ENCODE peak calls at places on chromosome 10, in four cellular contexts. One of them, this sample, is unnamed.

GRCh38 chr10:48444266-48444665 is 137.8 kb downstream of the MAPK8 start:
- DNase-seq in body of pancreas: no peak
- DNase-seq in brain microvascular endothelial cell: peak
- DNase-seq in HFFc6: peak
- DNase-seq in this sample: no peak

GRCh38 chr10:130804281-130804680 is 507.2 kb downstream of the TCERG1L start:
- DNase-seq in body of pancreas: no peak
- DNase-seq in brain microvascular endothelial cell: no peak
- DNase-seq in HFFc6: no peak
- DNase-seq in this sample: no peak

GRCh38 chr10:42149027-42149700 is 489.2 kb downstream of the ZNF33B start:
- DNase-seq in body of pancreas: no peak
- DNase-seq in brain microvascular endothelial cell: no peak
- DNase-seq in HFFc6: no peak
- DNase-seq in this sample: no peak

GRCh38 chr10:128325788-128326187 is 199.6 kb upstream of the MKI67 start:
- DNase-seq in body of pancreas: no peak
- DNase-seq in brain microvascular endothelial cell: no peak
- DNase-seq in HFFc6: no peak
- DNase-seq in this sample: no peak

GRCh38 chr10:57142925-57143576 is 782.0 kb upstream of the ZWINT start:
- DNase-seq in body of pancreas: no peak
- DNase-seq in brain microvascular endothelial cell: no peak
- DNase-seq in HFFc6: no peak
- DNase-seq in this sample: no peak

GRCh38 chr10:113704637-113705343 is 25.1 kb downstream of the CASP7 start:
- DNase-seq in body of pancreas: no peak
- DNase-seq in brain microvascular endothelial cell: peak
- DNase-seq in HFFc6: peak
- DNase-seq in this sample: peak

GRCh38 chr10:3068201-3068967 is 1.0 kb downstream of the PFKP start:
- DNase-seq in body of pancreas: peak
- DNase-seq in brain microvascular endothelial cell: peak
- DNase-seq in HFFc6: peak
- DNase-seq in this sample: peak

GRCh38 chr10:54962134-54962900 is 161.3 kb upstream of the PCDH15 start:
- DNase-seq in body of pancreas: no peak
- DNase-seq in brain microvascular endothelial cell: no peak
- DNase-seq in HFFc6: no peak
- DNase-seq in this sample: no peak

GRCh38 chr10:61487506-61487905 is 34.3 kb upstream of the TMEM26 start:
- DNase-seq in body of pancreas: no peak
- DNase-seq in brain microvascular endothelial cell: no peak
- DNase-seq in HFFc6: peak
- DNase-seq in this sample: no peak

GRCh38 chr10:8055420-8056349 is 1.2 kb downstream of the GATA3 start:
- DNase-seq in body of pancreas: no peak
- DNase-seq in brain microvascular endothelial cell: no peak
- DNase-seq in HFFc6: no peak
- DNase-seq in this sample: no peak

GRCh38 chr10:127196227-127196954 is at the start of gene INSYN2A:
- DNase-seq in body of pancreas: peak
- DNase-seq in brain microvascular endothelial cell: peak
- DNase-seq in HFFc6: peak
- DNase-seq in this sample: peak

GRCh38 chr10:11264481-11265044 is 246.9 kb downstream of the CELF2 start:
- DNase-seq in body of pancreas: no peak
- DNase-seq in brain microvascular endothelial cell: no peak
- DNase-seq in HFFc6: no peak
- DNase-seq in this sample: no peak

GRCh38 chr10:104631946-104632345 is 9.1 kb upstream of the SORCS3 start:
- DNase-seq in body of pancreas: no peak
- DNase-seq in brain microvascular endothelial cell: no peak
- DNase-seq in HFFc6: no peak
- DNase-seq in this sample: no peak

GRCh38 chr10:95208702-95209391 is 14.8 kb downstream of the ACSM6 start:
- DNase-seq in body of pancreas: no peak
- DNase-seq in brain microvascular endothelial cell: no peak
- DNase-seq in HFFc6: no peak
- DNase-seq in this sample: no peak

GRCh38 chr10:90787906-90788491 is 69.8 kb downstream of the HTR7 start:
- DNase-seq in body of pancreas: peak
- DNase-seq in brain microvascular endothelial cell: peak
- DNase-seq in HFFc6: peak
- DNase-seq in this sample: peak

GRCh38 chr10:97499561-97500296 is 1.0 kb downstream of the UBTD1 start:
- DNase-seq in body of pancreas: peak
- DNase-seq in brain microvascular endothelial cell: peak
- DNase-seq in HFFc6: peak
- DNase-seq in this sample: no peak

GRCh38 chr10:70967591-70968588 is 79.5 kb upstream of the PCBD1 start:
- DNase-seq in body of pancreas: no peak
- DNase-seq in brain microvascular endothelial cell: peak
- DNase-seq in HFFc6: no peak
- DNase-seq in this sample: no peak

GRCh38 chr10:127278001-127278400 is 81.6 kb upstream of the INSYN2A start:
- DNase-seq in body of pancreas: no peak
- DNase-seq in brain microvascular endothelial cell: peak
- DNase-seq in HFFc6: peak
- DNase-seq in this sample: no peak

GRCh38 chr10:8221481-8221880 is 167.0 kb downstream of the GATA3 start:
- DNase-seq in body of pancreas: no peak
- DNase-seq in brain microvascular endothelial cell: no peak
- DNase-seq in HFFc6: no peak
- DNase-seq in this sample: no peak

GRCh38 chr10:125203186-125203800 is 42.9 kb upstream of the CTBP2 start:
- DNase-seq in body of pancreas: no peak
- DNase-seq in brain microvascular endothelial cell: no peak
- DNase-seq in HFFc6: no peak
- DNase-seq in this sample: no peak

GRCh38 chr10:11303671-11304170 is 286.0 kb downstream of the CELF2 start:
- DNase-seq in body of pancreas: no peak
- DNase-seq in brain microvascular endothelial cell: no peak
- DNase-seq in HFFc6: no peak
- DNase-seq in this sample: no peak

GRCh38 chr10:79061441-79062315 is 7.1 kb upstream of the ZMIZ1 start:
- DNase-seq in body of pancreas: peak
- DNase-seq in brain microvascular endothelial cell: no peak
- DNase-seq in HFFc6: no peak
- DNase-seq in this sample: peak

GRCh38 chr10:79176949-79177602 is 108.3 kb downstream of the ZMIZ1 start:
- DNase-seq in body of pancreas: no peak
- DNase-seq in brain microvascular endothelial cell: no peak
- DNase-seq in HFFc6: no peak
- DNase-seq in this sample: no peak

DNA sequence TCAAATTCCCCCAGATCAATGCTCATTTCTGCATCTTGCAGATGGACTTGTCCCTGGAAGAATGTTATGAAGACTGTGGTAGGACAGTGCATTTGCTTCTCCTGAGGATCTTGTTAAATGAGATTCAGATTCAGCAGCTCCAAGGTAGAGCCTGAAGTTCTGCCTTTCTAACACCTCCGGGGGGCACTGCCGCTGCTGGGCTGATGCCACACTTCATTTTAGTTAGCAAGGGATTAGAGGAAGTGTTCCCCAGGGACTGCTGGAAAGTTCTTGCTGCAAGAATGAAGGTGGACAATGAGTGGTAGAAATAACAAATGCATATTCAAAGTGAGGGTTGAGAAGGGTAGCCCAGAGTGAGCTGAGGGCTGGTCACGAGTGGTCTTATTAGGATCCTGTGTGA is 434.3 kb upstream of the AKR1E2 start:
- DNase-seq in body of pancreas: no peak
- DNase-seq in brain microvascular endothelial cell: no peak
- DNase-seq in HFFc6: no peak
- DNase-seq in this sample: no peak
- TF ChIP-seq CTCF in body of pancreas: no peak
- TF ChIP-seq CTCF in brain microvascular endothelial cell: peak
- TF ChIP-seq CTCF in HFFc6: peak
- TF ChIP-seq CTCF in this sample: no peak

GRCh38 chr10:75593690-75594556 is 162.5 kb downstream of the LRMDA start:
- DNase-seq in body of pancreas: no peak
- DNase-seq in brain microvascular endothelial cell: no peak
- DNase-seq in HFFc6: no peak
- DNase-seq in this sample: no peak
- TF ChIP-seq CTCF in body of pancreas: no peak
- TF ChIP-seq CTCF in brain microvascular endothelial cell: peak
- TF ChIP-seq CTCF in HFFc6: no peak
- TF ChIP-seq CTCF in this sample: no peak

GRCh38 chr10:22369433-22370072 is 24.3 kb downstream of the SPAG6 start:
- DNase-seq in body of pancreas: no peak
- DNase-seq in brain microvascular endothelial cell: peak
- DNase-seq in HFFc6: no peak
- DNase-seq in this sample: no peak
- TF ChIP-seq CTCF in body of pancreas: no peak
- TF ChIP-seq CTCF in brain microvascular endothelial cell: no peak
- TF ChIP-seq CTCF in HFFc6: no peak
- TF ChIP-seq CTCF in this sample: no peak

GRCh38 chr10:96470108-96470743 is 43.5 kb downstream of the TLL2 start:
- DNase-seq in body of pancreas: peak
- DNase-seq in brain microvascular endothelial cell: peak
- DNase-seq in HFFc6: peak
- DNase-seq in this sample: peak
- TF ChIP-seq CTCF in body of pancreas: peak
- TF ChIP-seq CTCF in brain microvascular endothelial cell: peak
- TF ChIP-seq CTCF in HFFc6: peak
- TF ChIP-seq CTCF in this sample: peak

GRCh38 chr10:43965918-43966570 is 317.4 kb upstream of the ZNF32 start:
- DNase-seq in body of pancreas: no peak
- DNase-seq in brain microvascular endothelial cell: no peak
- DNase-seq in HFFc6: no peak
- DNase-seq in this sample: no peak
- TF ChIP-seq CTCF in body of pancreas: no peak
- TF ChIP-seq CTCF in brain microvascular endothelial cell: no peak
- TF ChIP-seq CTCF in HFFc6: no peak
- TF ChIP-seq CTCF in this sample: no peak

DNA sequence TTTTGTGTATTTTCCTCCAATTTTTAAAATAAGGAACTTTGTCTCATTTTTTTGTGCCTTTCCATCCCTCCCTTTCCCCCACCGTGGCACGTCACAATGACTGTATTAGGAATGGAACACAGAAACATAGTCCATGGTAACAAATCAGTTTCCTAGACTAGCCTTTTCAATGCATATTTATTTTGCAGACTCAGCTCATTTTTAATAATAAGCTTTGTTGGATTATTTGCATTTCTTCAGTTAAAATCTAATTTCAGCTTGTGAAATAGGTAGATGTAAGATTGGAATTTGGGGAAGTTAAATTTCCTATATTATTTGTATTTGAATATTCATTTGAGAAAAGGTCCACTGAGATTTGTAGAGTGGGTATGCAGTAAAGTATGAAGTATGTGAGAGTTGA is 81.0 kb downstream of the ADD3 start:
- DNase-seq in body of pancreas: no peak
- DNase-seq in brain microvascular endothelial cell: no peak
- DNase-seq in HFFc6: no peak
- DNase-seq in this sample: no peak
- TF ChIP-seq CTCF in body of pancreas: no peak
- TF ChIP-seq CTCF in brain microvascular endothelial cell: no peak
- TF ChIP-seq CTCF in HFFc6: no peak
- TF ChIP-seq CTCF in this sample: no peak

This sample was measured in glutamatergic neuron.